ENCODE peak calls at places on chromosome 13, in nine cellular contexts. C is mucosa of descending colon, V is GM13977, Z is B cell, Q is choroid plexus epithelial cell, K is cardiac fibroblast, D is sigmoid colon, H is esophagus squamous epithelium, R is progenitor cell of endocrine pancreas. L is an unnamed sample.
A peak's percentile ranks its signal among the peaks of the same experiment; 100 is the strongest.

GRCh38 chr13:24292476-24292875 is 16.9 kb upstream of the C1QTNF9 start:
- DNase-seq in Z (no peak), D (no peak), R (no peak), H (no peak), V (no peak), K (no peak), C (no peak), Q (peak; percentile 83), L (no peak)

GRCh38 chr13:43377149-43377548 is 353.8 kb downstream of the DNAJC15 start:
- DNase-seq in H (no peak), R (no peak), Q (peak; percentile 13), C (no peak), K (peak; percentile 65), V (no peak), Z (no peak), D (peak; percentile 71), L (no peak)

GRCh38 chr13:112181336-112182051 is 114.5 kb downstream of the SOX1 start:
- DNase-seq in V (no peak), C (no peak), H (no peak), D (no peak), Z (no peak), Q (no peak), R (no peak), K (no peak), L (no peak)

GRCh38 chr13:20359335-20359734 is 127.2 kb upstream of the GJB6 start:
- DNase-seq in R (no peak), Q (peak; percentile 95), C (no peak), H (no peak), K (peak; percentile 98), D (no peak), V (no peak), Z (no peak), L (no peak)

GRCh38 chr13:49629196-49629938 is 1.1 kb downstream of the ARL11 start:
- DNase-seq in K (no peak), H (no peak), V (no peak), C (no peak), Q (no peak), Z (no peak), R (no peak), D (no peak), L (no peak)

GRCh38 chr13:49620170-49620621 is 8.1 kb upstream of the ARL11 start:
- DNase-seq in C (no peak), R (no peak), D (no peak), Z (peak; percentile 56), H (no peak), Q (peak; percentile 14), V (peak; percentile 69), K (no peak), L (no peak)

GRCh38 chr13:107669356-107669755 is 546.0 kb downstream of the LIG4 start:
- DNase-seq in D (no peak), H (no peak), C (no peak), R (no peak), K (peak; percentile 12), V (no peak), Z (no peak), Q (peak; percentile 37), L (no peak)

GRCh38 chr13:40464349-40464748 is 202.1 kb downstream of the FOXO1 start:
- DNase-seq in D (no peak), Q (no peak), V (no peak), R (no peak), C (no peak), Z (peak; percentile 49), K (no peak), H (no peak), L (no peak)

GRCh38 chr13:62687727-62688126 is 1272.1 kb upstream of the PCDH20 start:
- DNase-seq in K (no peak), Z (no peak), V (no peak), H (no peak), R (no peak), C (no peak), Q (no peak), D (no peak), L (no peak)

GRCh38 chr13:40490086-40490723 is 176.2 kb downstream of the FOXO1 start:
- DNase-seq in C (peak; percentile 63), Q (no peak), V (no peak), D (no peak), K (no peak), H (no peak), R (no peak), Z (no peak), L (no peak)

GRCh38 chr13:43728411-43728810 is 58.4 kb downstream of the ENOX1 start:
- DNase-seq in H (no peak), Q (peak; percentile 4), R (no peak), Z (no peak), K (peak; percentile 7), V (no peak), C (no peak), D (no peak), L (no peak)

GRCh38 chr13:23984541-23984940 is 87.2 kb upstream of the C1QTNF9B start:
- DNase-seq in H (no peak), Q (peak; percentile 13), V (no peak), Z (no peak), K (no peak), R (no peak), D (no peak), C (peak; percentile 30), L (no peak)

GRCh38 chr13:49935171-49936084 is 712 bp downstream of the SPRYD7 start:
- DNase-seq in Z (no peak), V (peak; percentile 32), K (peak; percentile 80), R (no peak), D (peak; percentile 71), Q (peak; percentile 62), H (peak; percentile 35), C (peak; percentile 58), L (no peak)

GRCh38 chr13:42996584-42996983 is 4.5 kb upstream of the EPSTI1 start:
- DNase-seq in K (peak; percentile 97), V (no peak), Q (peak; percentile 96), H (no peak), R (no peak), Z (no peak), D (no peak), C (no peak), L (no peak)

GRCh38 chr13:23953860-23954512 is 56.7 kb upstream of the C1QTNF9B start:
- DNase-seq in Z (no peak), C (no peak), D (no peak), H (no peak), V (no peak), K (no peak), Q (no peak), R (no peak), L (no peak)

GRCh38 chr13:59734393-59734792 is 429.3 kb downstream of the DIAPH3 start:
- DNase-seq in H (no peak), Q (no peak), C (no peak), V (peak; percentile 65), R (no peak), Z (peak; percentile 21), K (no peak), D (no peak), L (no peak)

GRCh38 chr13:93559718-93560117 is 333.1 kb downstream of the GPC6 start:
- DNase-seq in Z (no peak), V (no peak), H (no peak), K (peak; percentile 69), Q (peak; percentile 87), D (no peak), R (no peak), C (no peak), L (no peak)

GRCh38 chr13:48562296-48563066 is 29.6 kb upstream of the RCBTB2 start:
- DNase-seq in K (no peak), Q (no peak), V (peak; percentile 82), C (peak; percentile 54), Z (peak; percentile 77), H (no peak), R (no peak), D (no peak), L (no peak)

GRCh38 chr13:30735025-30735967 is at the start of gene ALOX5AP:
- DNase-seq in R (no peak), V (peak; percentile 58), K (no peak), D (no peak), H (no peak), Z (peak; percentile 78), Q (peak; percentile 34), C (peak; percentile 29), L (no peak)

GRCh38 chr13:49693877-49694276 is 2.6 kb upstream of the EBPL start:
- DNase-seq in K (no peak), H (no peak), Q (no peak), D (no peak), V (no peak), R (no peak), C (no peak), Z (no peak), L (no peak)

GRCh38 chr13:99523838-99524237 is 22.6 kb downstream of the TM9SF2 start:
- DNase-seq in C (no peak), Z (no peak), V (no peak), D (no peak), K (no peak), Q (no peak), R (no peak), H (no peak), L (no peak)

GRCh38 chr13:46317120-46317519 is 69.9 kb downstream of the RUBCNL start:
- DNase-seq in Z (no peak), C (no peak), Q (peak; percentile 51), D (no peak), V (no peak), K (peak; percentile 35), H (no peak), R (no peak), L (no peak)
- TF ChIP-seq CTCF in Z (no peak), C (no peak), Q (no peak), D (no peak), V (no peak), K (peak; percentile 18), H (no peak), R (no peak), L (peak; percentile 71)

GRCh38 chr13:95834134-95834765 is 157.3 kb downstream of the DNAJC3 start:
- DNase-seq in K (peak; percentile 73), Z (peak; percentile 71), R (peak; percentile 51), H (no peak), Q (peak; percentile 76), C (peak; percentile 57), V (peak; percentile 51), D (peak; percentile 74), L (no peak)

GRCh38 chr13:95833713-95834112 is 156.8 kb downstream of the DNAJC3 start:
- DNase-seq in Z (no peak), Q (peak; percentile 46), V (no peak), R (no peak), H (no peak), K (peak; percentile 59), C (no peak), D (no peak), L (no peak)

GRCh38 chr13:95833126-95833525 is 156.2 kb downstream of the DNAJC3 start:
- DNase-seq in R (no peak), V (no peak), Q (peak; percentile 8), H (no peak), K (peak; percentile 2), C (no peak), D (no peak), Z (no peak), L (no peak)
- TF ChIP-seq CTCF in R (no peak), V (no peak), Q (no peak), H (no peak), K (no peak), C (no peak), D (no peak), Z (no peak), L (no peak)

GRCh38 chr13:114043421-114044053 is 69.7 kb upstream of the C13orf46 start:
- DNase-seq in Q (peak; percentile 91), D (peak; percentile 88), K (peak; percentile 77), Z (no peak), R (no peak), V (no peak), C (peak; percentile 57), H (peak; percentile 21), L (no peak)
- TF ChIP-seq CTCF in Q (peak; percentile 49), D (no peak), K (peak; percentile 30), Z (no peak), R (no peak), V (no peak), C (no peak), H (no peak), L (no peak)

GRCh38 chr13:82248713-82249112 is 1633.6 kb downstream of the SLITRK1 start:
- DNase-seq in H (no peak), Z (no peak), C (no peak), V (no peak), D (no peak), R (no peak), K (no peak), Q (no peak), L (no peak)
- TF ChIP-seq CTCF in H (no peak), Z (no peak), C (no peak), V (no peak), D (no peak), R (no peak), K (no peak), Q (no peak), L (no peak)